ENCODE peak calls at places on chromosomes 3 and 15, in four cellular contexts. One of them, this sample, is unnamed.
A peak's percentile ranks its signal among the peaks of the same experiment; 100 is the strongest.

GRCh38 chr3:161267646-161268045 is 46.5 kb downstream of the NMD3 start:
- DNase-seq in K562: no peak
- DNase-seq in HepG2: no peak
- DNase-seq in HCT116: no peak
- DNase-seq in this sample: no peak

GRCh38 chr3:49724586-49724985 is 835 bp upstream of the GMPPB start:
- DNase-seq in HepG2: no peak
- DNase-seq in HCT116: no peak
- DNase-seq in K562: no peak
- DNase-seq in this sample: no peak

GRCh38 chr3:71444028-71444860 is 139.3 kb downstream of the FOXP1 start:
- DNase-seq in K562: peak; percentile 17
- DNase-seq in HepG2: no peak
- DNase-seq in HCT116: no peak
- DNase-seq in this sample: no peak

GRCh38 chr15:77083381-77084160 is 12.7 kb upstream of the TSPAN3 start:
- DNase-seq in HCT116: no peak
- DNase-seq in HepG2: peak; percentile 75
- DNase-seq in K562: no peak
- DNase-seq in this sample: no peak

GRCh38 chr3:152405915-152406802 is 137.4 kb downstream of the MBNL1 start:
- DNase-seq in HCT116: no peak
- DNase-seq in K562: no peak
- DNase-seq in HepG2: no peak
- DNase-seq in this sample: no peak

GRCh38 chr3:165643433-165643824 is 193.8 kb downstream of the BCHE start:
- DNase-seq in HepG2: no peak
- DNase-seq in HCT116: no peak
- DNase-seq in K562: no peak
- DNase-seq in this sample: no peak

GRCh38 chr3:117547956-117548550 is 838.5 kb downstream of the TUSC7 start:
- DNase-seq in HCT116: no peak
- DNase-seq in K562: no peak
- DNase-seq in HepG2: no peak
- DNase-seq in this sample: no peak

GRCh38 chr15:60646595-60646994 is 167.7 kb upstream of the ICE2 start:
- DNase-seq in HCT116: no peak
- DNase-seq in HepG2: no peak
- DNase-seq in K562: no peak
- DNase-seq in this sample: no peak

GRCh38 chr15:33126559-33127290 is 67.8 kb downstream of the FMN1 start:
- DNase-seq in K562: peak; percentile 24
- DNase-seq in HCT116: peak; percentile 72
- DNase-seq in HepG2: peak; percentile 9
- DNase-seq in this sample: peak; percentile 45

GRCh38 chr15:82871577-82872484 is 62.4 kb downstream of the WHAMM start:
- DNase-seq in K562: no peak
- DNase-seq in HepG2: no peak
- DNase-seq in HCT116: no peak
- DNase-seq in this sample: no peak

GRCh38 chr3:177753498-177754155 is 556.3 kb upstream of the TBL1XR1 start:
- DNase-seq in K562: no peak
- DNase-seq in HepG2: no peak
- DNase-seq in HCT116: no peak
- DNase-seq in this sample: no peak

GRCh38 chr3:48047841-48048456 is 31.7 kb upstream of the MAP4 start:
- DNase-seq in K562: peak; percentile 44
- DNase-seq in HCT116: no peak
- DNase-seq in HepG2: peak; percentile 44
- DNase-seq in this sample: no peak

GRCh38 chr3:54660599-54661210 is 267.2 kb downstream of the LRTM1 start:
- DNase-seq in K562: no peak
- DNase-seq in HepG2: no peak
- DNase-seq in HCT116: no peak
- DNase-seq in this sample: no peak

GRCh38 chr15:68479406-68479805 is 47.4 kb upstream of the ITGA11 start:
- DNase-seq in K562: no peak
- DNase-seq in HCT116: no peak
- DNase-seq in HepG2: no peak
- DNase-seq in this sample: no peak

GRCh38 chr3:111979689-111980025 is 831 bp downstream of the ABHD10 start:
- DNase-seq in K562: no peak
- DNase-seq in HepG2: no peak
- DNase-seq in HCT116: no peak
- DNase-seq in this sample: no peak

GRCh38 chr15:96409231-96410138 is 79.0 kb downstream of the NR2F2 start:
- DNase-seq in K562: peak; percentile 19
- DNase-seq in HCT116: no peak
- DNase-seq in HepG2: peak; percentile 4
- DNase-seq in this sample: no peak

GRCh38 chr3:194134231-194134756 is 1.7 kb upstream of the HES1 start:
- DNase-seq in K562: peak; percentile 75
- DNase-seq in HCT116: no peak
- DNase-seq in HepG2: no peak
- DNase-seq in this sample: no peak

GRCh38 chr3:74091204-74091603 is 466.5 kb upstream of the PDZRN3 start:
- DNase-seq in HepG2: no peak
- DNase-seq in K562: no peak
- DNase-seq in HCT116: no peak
- DNase-seq in this sample: no peak

GRCh38 chr3:97720417-97720816 is 44.1 kb upstream of the ARL6 start:
- DNase-seq in HepG2: no peak
- DNase-seq in K562: no peak
- DNase-seq in HCT116: no peak
- DNase-seq in this sample: no peak

GRCh38 chr3:69181592-69182211 is 59.3 kb upstream of the LMOD3 start:
- DNase-seq in HepG2: peak; percentile 80
- DNase-seq in HCT116: no peak
- DNase-seq in K562: no peak
- DNase-seq in this sample: no peak

DNA sequence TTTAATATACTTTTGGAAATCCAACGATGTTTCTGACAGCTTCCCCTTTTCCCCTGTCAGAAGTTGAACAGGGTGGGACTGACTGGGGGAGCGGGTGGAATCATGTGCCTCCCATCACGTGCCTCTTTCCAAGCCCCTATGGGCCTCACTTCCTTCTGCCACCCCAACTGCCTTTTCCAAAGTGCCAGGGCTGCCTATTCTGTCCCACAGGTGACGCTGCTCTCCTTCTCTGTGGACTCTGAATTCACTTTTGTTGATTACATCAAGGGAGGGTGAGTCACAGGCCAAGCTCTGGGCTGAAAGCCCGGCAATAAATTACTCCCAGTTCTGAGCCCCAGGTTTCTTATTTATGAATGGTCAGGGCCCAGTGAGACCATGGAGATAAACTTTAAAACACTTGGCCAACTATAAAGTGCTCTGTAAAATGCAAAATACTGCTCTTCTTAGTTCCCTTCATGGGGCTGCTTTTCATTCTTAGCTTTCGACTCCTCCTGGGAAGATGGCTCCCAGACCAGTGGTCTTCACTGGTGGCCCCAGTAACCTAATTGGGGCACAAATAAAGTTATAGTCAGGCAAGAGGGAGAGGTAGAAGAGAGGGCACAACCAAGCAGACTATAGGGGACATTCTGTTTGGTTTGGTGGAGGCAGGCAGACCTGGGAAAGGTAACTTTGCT is 12.3 kb downstream of the CPNE9 start:
- DNase-seq in K562: peak; percentile 94
- DNase-seq in HCT116: peak; percentile 81
- DNase-seq in HepG2: peak; percentile 75
- DNase-seq in this sample: no peak
- TF ChIP-seq POLR2AphosphoS5 in K562: peak; percentile 34
- TF ChIP-seq POLR2AphosphoS5 in HCT116: peak; percentile 44
- TF ChIP-seq POLR2AphosphoS5 in HepG2: no peak
- TF ChIP-seq POLR2AphosphoS5 in this sample: no peak

GRCh38 chr3:156802827-156803606 is 23.1 kb upstream of the LEKR1 start:
- DNase-seq in HepG2: no peak
- DNase-seq in HCT116: no peak
- DNase-seq in K562: no peak
- DNase-seq in this sample: no peak
- TF ChIP-seq TCF7L2 in HepG2: no peak
- TF ChIP-seq TCF7L2 in HCT116: no peak
- TF ChIP-seq TCF7L2 in K562: no peak
- TF ChIP-seq TCF7L2 in this sample: no peak

GRCh38 chr15:44536962-44537727 is at the start of gene EIF3J:
- DNase-seq in HCT116: peak; percentile 89
- DNase-seq in K562: peak; percentile 97
- DNase-seq in HepG2: peak; percentile 91
- DNase-seq in this sample: peak; percentile 69
- TF ChIP-seq REST in HCT116: no peak
- TF ChIP-seq REST in K562: no peak
- TF ChIP-seq REST in HepG2: peak; percentile 40
- TF ChIP-seq REST in this sample: no peak

DNA sequence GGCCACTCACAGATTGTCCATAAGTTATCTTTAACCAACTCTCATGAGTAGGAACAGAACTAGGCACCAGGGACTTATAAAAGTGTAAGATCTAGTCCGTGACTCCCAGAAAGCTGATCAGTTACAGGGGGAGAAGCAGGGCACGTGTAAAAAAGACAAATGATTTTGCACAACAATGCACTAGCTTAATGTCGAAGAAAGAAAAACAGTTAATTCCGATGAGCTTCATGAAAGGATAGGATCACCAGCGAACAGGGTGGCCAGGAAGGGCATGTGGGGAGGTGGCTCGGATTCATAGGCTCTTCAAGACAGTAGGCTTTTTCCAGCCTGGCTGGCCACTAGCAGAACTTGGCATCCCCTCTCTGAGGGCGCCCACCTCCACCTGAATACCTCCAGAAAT is 90.0 kb downstream of the IL5RA start:
- DNase-seq in HCT116: no peak
- DNase-seq in HepG2: no peak
- DNase-seq in K562: no peak
- DNase-seq in this sample: no peak
- TF ChIP-seq POLR2AphosphoS5 in HCT116: no peak
- TF ChIP-seq POLR2AphosphoS5 in HepG2: no peak
- TF ChIP-seq POLR2AphosphoS5 in K562: no peak
- TF ChIP-seq POLR2AphosphoS5 in this sample: no peak

DNA sequence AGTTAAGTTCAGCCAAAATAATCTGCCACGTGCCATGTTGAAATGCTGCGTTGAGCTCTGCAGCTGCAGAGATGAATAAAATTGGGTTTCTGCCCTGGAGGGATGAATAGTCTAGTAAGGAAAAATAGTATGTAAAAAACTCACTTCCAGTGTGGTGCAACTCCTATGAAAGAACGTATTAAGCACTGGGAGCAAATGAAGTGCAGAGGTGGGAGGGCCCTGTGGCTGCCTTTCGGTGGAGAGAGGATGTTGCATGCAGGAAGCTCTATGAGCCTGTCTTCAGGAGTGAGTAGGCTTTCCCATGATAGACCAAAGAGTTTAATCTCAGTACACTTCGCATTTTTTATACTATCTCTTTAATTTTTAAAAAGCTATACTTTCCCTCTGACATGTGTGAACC is 8.7 kb downstream of the CEP63 start:
- DNase-seq in K562: no peak
- DNase-seq in HCT116: no peak
- DNase-seq in HepG2: no peak
- DNase-seq in this sample: no peak
- TF ChIP-seq TCF7L2 in K562: no peak
- TF ChIP-seq TCF7L2 in HCT116: no peak
- TF ChIP-seq TCF7L2 in HepG2: no peak
- TF ChIP-seq TCF7L2 in this sample: no peak

GRCh38 chr3:15280853-15281532 is 51.4 kb downstream of the SH3BP5 start:
- DNase-seq in K562: no peak
- DNase-seq in HepG2: peak; percentile 21
- DNase-seq in HCT116: no peak
- DNase-seq in this sample: no peak

GRCh38 chr3:15277861-15278260 is 54.5 kb downstream of the SH3BP5 start:
- DNase-seq in K562: no peak
- DNase-seq in HepG2: no peak
- DNase-seq in HCT116: no peak
- DNase-seq in this sample: no peak

GRCh38 chr3:15281817-15282216 is 50.6 kb downstream of the SH3BP5 start:
- DNase-seq in K562: no peak
- DNase-seq in HCT116: no peak
- DNase-seq in HepG2: no peak
- DNase-seq in this sample: no peak

GRCh38 chr3:15279671-15280402 is 52.5 kb downstream of the SH3BP5 start:
- DNase-seq in K562: no peak
- DNase-seq in HCT116: no peak
- DNase-seq in HepG2: no peak
- DNase-seq in this sample: no peak

GRCh38 chr3:15279200-15279599 is 53.2 kb downstream of the SH3BP5 start:
- DNase-seq in HepG2: no peak
- DNase-seq in HCT116: no peak
- DNase-seq in K562: no peak
- DNase-seq in this sample: no peak
- TF ChIP-seq REST in HepG2: no peak
- TF ChIP-seq REST in HCT116: no peak
- TF ChIP-seq REST in K562: no peak
- TF ChIP-seq REST in this sample: no peak

GRCh38 chr3:56923546-56924224 is 121.9 kb upstream of the ARHGEF3 start:
- DNase-seq in K562: peak; percentile 2
- DNase-seq in HCT116: peak; percentile 18
- DNase-seq in HepG2: no peak
- DNase-seq in this sample: no peak
- TF ChIP-seq POLR2AphosphoS5 in K562: no peak
- TF ChIP-seq POLR2AphosphoS5 in HCT116: no peak
- TF ChIP-seq POLR2AphosphoS5 in HepG2: no peak
- TF ChIP-seq POLR2AphosphoS5 in this sample: no peak

This sample was measured in Panc1.